ENCODE peak calls at places on chromosomes 4 and X, in eight cellular contexts. One of them, this sample, is unnamed.

GRCh38 chr4:118842055-118842454 is 6.1 kb upstream of the SEC24D start:
- DNase-seq in H9: no peak
- DNase-seq in uterus: no peak
- DNase-seq in cardiac muscle cell: no peak
- DNase-seq in choroid plexus epithelial cell: no peak
- DNase-seq in activated B cell treated with CpG ODN at 0.5 μM for 24 hours: no peak
- DNase-seq in epithelial cell of esophagus: peak
- DNase-seq in esophagus squamous epithelium: no peak
- DNase-seq in this sample: no peak

GRCh38 chr4:111806331-111806730 is 338.9 kb upstream of the FAM241A start:
- DNase-seq in esophagus squamous epithelium: no peak
- DNase-seq in activated B cell treated with CpG ODN at 0.5 μM for 24 hours: no peak
- DNase-seq in cardiac muscle cell: no peak
- DNase-seq in choroid plexus epithelial cell: no peak
- DNase-seq in uterus: no peak
- DNase-seq in H9: peak
- DNase-seq in epithelial cell of esophagus: peak
- DNase-seq in this sample: peak

GRCh38 chr4:90120037-90120436 is 7.2 kb upstream of the CCSER1 start:
- DNase-seq in choroid plexus epithelial cell: no peak
- DNase-seq in H9: no peak
- DNase-seq in cardiac muscle cell: no peak
- DNase-seq in uterus: no peak
- DNase-seq in activated B cell treated with CpG ODN at 0.5 μM for 24 hours: no peak
- DNase-seq in esophagus squamous epithelium: no peak
- DNase-seq in epithelial cell of esophagus: peak
- DNase-seq in this sample: no peak

GRCh38 chrX:53440631-53441517 is 6.7 kb upstream of the HSD17B10 start:
- DNase-seq in esophagus squamous epithelium: peak
- DNase-seq in H9: peak
- DNase-seq in choroid plexus epithelial cell: peak
- DNase-seq in epithelial cell of esophagus: peak
- DNase-seq in uterus: peak
- DNase-seq in cardiac muscle cell: peak
- DNase-seq in activated B cell treated with CpG ODN at 0.5 μM for 24 hours: no peak
- DNase-seq in this sample: peak

GRCh38 chr4:27318740-27319139 is 458.1 kb downstream of the STIM2 start:
- DNase-seq in esophagus squamous epithelium: no peak
- DNase-seq in activated B cell treated with CpG ODN at 0.5 μM for 24 hours: no peak
- DNase-seq in H9: peak
- DNase-seq in cardiac muscle cell: peak
- DNase-seq in epithelial cell of esophagus: peak
- DNase-seq in uterus: no peak
- DNase-seq in choroid plexus epithelial cell: peak
- DNase-seq in this sample: peak

GRCh38 chrX:27555514-27555913 is 34.6 kb upstream of the DCAF8L2 start:
- DNase-seq in H9: no peak
- DNase-seq in cardiac muscle cell: peak
- DNase-seq in uterus: no peak
- DNase-seq in activated B cell treated with CpG ODN at 0.5 μM for 24 hours: no peak
- DNase-seq in choroid plexus epithelial cell: peak
- DNase-seq in esophagus squamous epithelium: no peak
- DNase-seq in epithelial cell of esophagus: peak
- DNase-seq in this sample: peak

GRCh38 chr4:31918891-31919290 is 1198.7 kb downstream of the PCDH7 start:
- DNase-seq in esophagus squamous epithelium: no peak
- DNase-seq in H9: no peak
- DNase-seq in uterus: no peak
- DNase-seq in activated B cell treated with CpG ODN at 0.5 μM for 24 hours: no peak
- DNase-seq in choroid plexus epithelial cell: peak
- DNase-seq in cardiac muscle cell: peak
- DNase-seq in epithelial cell of esophagus: peak
- DNase-seq in this sample: no peak

GRCh38 chrX:135345328-135345645 is 36.0 kb downstream of the ETDC start:
- DNase-seq in cardiac muscle cell: peak
- DNase-seq in activated B cell treated with CpG ODN at 0.5 μM for 24 hours: no peak
- DNase-seq in esophagus squamous epithelium: no peak
- DNase-seq in choroid plexus epithelial cell: peak
- DNase-seq in H9: no peak
- DNase-seq in uterus: peak
- DNase-seq in epithelial cell of esophagus: no peak
- DNase-seq in this sample: peak

GRCh38 chrX:53714580-53715335 is 28.2 kb upstream of the HUWE1 start:
- DNase-seq in choroid plexus epithelial cell: peak
- DNase-seq in cardiac muscle cell: peak
- DNase-seq in H9: no peak
- DNase-seq in uterus: no peak
- DNase-seq in esophagus squamous epithelium: no peak
- DNase-seq in epithelial cell of esophagus: peak
- DNase-seq in activated B cell treated with CpG ODN at 0.5 μM for 24 hours: peak
- DNase-seq in this sample: peak

GRCh38 chrX:40945366-40945713 is 139.9 kb upstream of the USP9X start:
- DNase-seq in choroid plexus epithelial cell: peak
- DNase-seq in cardiac muscle cell: peak
- DNase-seq in H9: no peak
- DNase-seq in epithelial cell of esophagus: peak
- DNase-seq in uterus: peak
- DNase-seq in esophagus squamous epithelium: no peak
- DNase-seq in activated B cell treated with CpG ODN at 0.5 μM for 24 hours: no peak
- DNase-seq in this sample: peak

GRCh38 chr4:79917246-79917645 is 155.8 kb downstream of the ANTXR2 start:
- DNase-seq in esophagus squamous epithelium: no peak
- DNase-seq in uterus: no peak
- DNase-seq in cardiac muscle cell: peak
- DNase-seq in epithelial cell of esophagus: peak
- DNase-seq in activated B cell treated with CpG ODN at 0.5 μM for 24 hours: peak
- DNase-seq in choroid plexus epithelial cell: peak
- DNase-seq in H9: peak
- DNase-seq in this sample: peak

GRCh38 chr4:173357939-173358338 is 12.8 kb upstream of the SAP30 start:
- DNase-seq in activated B cell treated with CpG ODN at 0.5 μM for 24 hours: no peak
- DNase-seq in H9: no peak
- DNase-seq in epithelial cell of esophagus: no peak
- DNase-seq in cardiac muscle cell: no peak
- DNase-seq in choroid plexus epithelial cell: no peak
- DNase-seq in uterus: no peak
- DNase-seq in esophagus squamous epithelium: no peak
- DNase-seq in this sample: no peak

GRCh38 chr4:173365359-173365996 is 5.3 kb upstream of the SAP30 start:
- DNase-seq in cardiac muscle cell: no peak
- DNase-seq in esophagus squamous epithelium: no peak
- DNase-seq in epithelial cell of esophagus: no peak
- DNase-seq in activated B cell treated with CpG ODN at 0.5 μM for 24 hours: no peak
- DNase-seq in H9: no peak
- DNase-seq in choroid plexus epithelial cell: no peak
- DNase-seq in uterus: no peak
- DNase-seq in this sample: no peak

GRCh38 chr4:173362666-173363065 is 8.1 kb upstream of the SAP30 start:
- DNase-seq in uterus: no peak
- DNase-seq in choroid plexus epithelial cell: no peak
- DNase-seq in activated B cell treated with CpG ODN at 0.5 μM for 24 hours: no peak
- DNase-seq in H9: no peak
- DNase-seq in cardiac muscle cell: no peak
- DNase-seq in epithelial cell of esophagus: no peak
- DNase-seq in esophagus squamous epithelium: no peak
- DNase-seq in this sample: no peak

DNA sequence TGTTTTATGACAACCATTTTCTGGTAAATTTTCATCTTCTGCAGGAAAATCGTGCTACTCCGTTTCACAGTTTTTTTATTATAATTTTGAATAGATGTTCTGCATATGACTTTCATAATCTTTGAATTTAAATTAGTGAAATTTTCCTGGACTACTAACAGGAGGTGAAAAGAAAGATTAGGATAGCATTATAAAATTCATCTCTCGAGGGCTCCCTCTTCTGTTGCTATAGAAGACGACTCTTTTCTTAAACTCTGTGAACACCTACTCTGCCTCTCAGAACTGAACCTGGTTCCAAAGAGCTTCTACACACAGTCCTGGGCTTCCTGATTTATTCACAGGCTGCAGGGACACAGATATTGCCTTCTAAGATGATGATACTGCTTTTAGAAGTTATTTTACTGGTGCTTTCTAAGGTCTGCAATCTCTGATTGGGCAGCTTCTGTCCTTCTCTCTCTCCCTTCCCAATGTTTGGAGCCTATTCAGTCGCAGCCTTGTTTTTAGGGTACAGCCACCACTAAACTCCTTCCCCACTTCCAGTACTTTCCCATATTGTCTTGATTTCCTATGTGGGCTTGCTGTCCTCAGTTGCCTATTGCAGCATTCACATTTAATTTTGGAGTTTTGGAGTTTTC is 10.1 kb upstream of the SAP30 start:
- DNase-seq in cardiac muscle cell: peak
- DNase-seq in H9: no peak
- DNase-seq in epithelial cell of esophagus: peak
- DNase-seq in choroid plexus epithelial cell: peak
- DNase-seq in activated B cell treated with CpG ODN at 0.5 μM for 24 hours: no peak
- DNase-seq in uterus: no peak
- DNase-seq in esophagus squamous epithelium: no peak
- DNase-seq in this sample: no peak
- TF ChIP-seq CTCF in cardiac muscle cell: peak
- TF ChIP-seq CTCF in H9: peak
- TF ChIP-seq CTCF in epithelial cell of esophagus: peak
- TF ChIP-seq CTCF in choroid plexus epithelial cell: peak
- TF ChIP-seq CTCF in activated B cell treated with CpG ODN at 0.5 μM for 24 hours: no peak
- TF ChIP-seq CTCF in uterus: no peak
- TF ChIP-seq CTCF in esophagus squamous epithelium: no peak
- TF ChIP-seq CTCF in this sample: peak

GRCh38 chr4:152820073-152820472 is 40.3 kb downstream of the ARFIP1 start:
- DNase-seq in H9: no peak
- DNase-seq in epithelial cell of esophagus: no peak
- DNase-seq in uterus: no peak
- DNase-seq in activated B cell treated with CpG ODN at 0.5 μM for 24 hours: no peak
- DNase-seq in choroid plexus epithelial cell: no peak
- DNase-seq in cardiac muscle cell: no peak
- DNase-seq in esophagus squamous epithelium: no peak
- DNase-seq in this sample: no peak
- TF ChIP-seq CTCF in H9: peak
- TF ChIP-seq CTCF in epithelial cell of esophagus: no peak
- TF ChIP-seq CTCF in uterus: no peak
- TF ChIP-seq CTCF in activated B cell treated with CpG ODN at 0.5 μM for 24 hours: no peak
- TF ChIP-seq CTCF in choroid plexus epithelial cell: peak
- TF ChIP-seq CTCF in cardiac muscle cell: no peak
- TF ChIP-seq CTCF in esophagus squamous epithelium: no peak
- TF ChIP-seq CTCF in this sample: no peak

GRCh38 chr4:138175337-138175794 is 66.8 kb downstream of the SLC7A11 start:
- DNase-seq in activated B cell treated with CpG ODN at 0.5 μM for 24 hours: no peak
- DNase-seq in H9: no peak
- DNase-seq in esophagus squamous epithelium: no peak
- DNase-seq in choroid plexus epithelial cell: peak
- DNase-seq in epithelial cell of esophagus: peak
- DNase-seq in uterus: no peak
- DNase-seq in cardiac muscle cell: peak
- DNase-seq in this sample: no peak
- TF ChIP-seq CTCF in activated B cell treated with CpG ODN at 0.5 μM for 24 hours: no peak
- TF ChIP-seq CTCF in H9: peak
- TF ChIP-seq CTCF in esophagus squamous epithelium: no peak
- TF ChIP-seq CTCF in choroid plexus epithelial cell: peak
- TF ChIP-seq CTCF in epithelial cell of esophagus: peak
- TF ChIP-seq CTCF in uterus: no peak
- TF ChIP-seq CTCF in cardiac muscle cell: peak
- TF ChIP-seq CTCF in this sample: no peak

GRCh38 chrX:1306909-1307625 is 29.5 kb upstream of the IL3RA start:
- DNase-seq in epithelial cell of esophagus: no peak
- DNase-seq in H9: no peak
- DNase-seq in choroid plexus epithelial cell: no peak
- DNase-seq in esophagus squamous epithelium: no peak
- DNase-seq in activated B cell treated with CpG ODN at 0.5 μM for 24 hours: no peak
- DNase-seq in uterus: no peak
- DNase-seq in cardiac muscle cell: peak
- DNase-seq in this sample: no peak
- TF ChIP-seq CTCF in epithelial cell of esophagus: no peak
- TF ChIP-seq CTCF in H9: no peak
- TF ChIP-seq CTCF in choroid plexus epithelial cell: no peak
- TF ChIP-seq CTCF in esophagus squamous epithelium: no peak
- TF ChIP-seq CTCF in activated B cell treated with CpG ODN at 0.5 μM for 24 hours: no peak
- TF ChIP-seq CTCF in uterus: no peak
- TF ChIP-seq CTCF in cardiac muscle cell: no peak
- TF ChIP-seq CTCF in this sample: no peak

GRCh38 chrX:139126493-139126892 is 404.0 kb upstream of the F9 start:
- DNase-seq in uterus: no peak
- DNase-seq in H9: peak
- DNase-seq in choroid plexus epithelial cell: no peak
- DNase-seq in epithelial cell of esophagus: peak
- DNase-seq in cardiac muscle cell: no peak
- DNase-seq in activated B cell treated with CpG ODN at 0.5 μM for 24 hours: no peak
- DNase-seq in esophagus squamous epithelium: no peak
- DNase-seq in this sample: no peak
- TF ChIP-seq CTCF in uterus: peak
- TF ChIP-seq CTCF in H9: peak
- TF ChIP-seq CTCF in choroid plexus epithelial cell: no peak
- TF ChIP-seq CTCF in epithelial cell of esophagus: peak
- TF ChIP-seq CTCF in cardiac muscle cell: no peak
- TF ChIP-seq CTCF in activated B cell treated with CpG ODN at 0.5 μM for 24 hours: no peak
- TF ChIP-seq CTCF in esophagus squamous epithelium: peak
- TF ChIP-seq CTCF in this sample: no peak

GRCh38 chr4:76760214-76760613 is 137.7 kb downstream of the SOWAHB start:
- DNase-seq in choroid plexus epithelial cell: no peak
- DNase-seq in epithelial cell of esophagus: no peak
- DNase-seq in cardiac muscle cell: no peak
- DNase-seq in uterus: no peak
- DNase-seq in esophagus squamous epithelium: no peak
- DNase-seq in activated B cell treated with CpG ODN at 0.5 μM for 24 hours: no peak
- DNase-seq in H9: no peak
- DNase-seq in this sample: no peak
- TF ChIP-seq CTCF in choroid plexus epithelial cell: no peak
- TF ChIP-seq CTCF in epithelial cell of esophagus: no peak
- TF ChIP-seq CTCF in cardiac muscle cell: no peak
- TF ChIP-seq CTCF in uterus: no peak
- TF ChIP-seq CTCF in esophagus squamous epithelium: no peak
- TF ChIP-seq CTCF in activated B cell treated with CpG ODN at 0.5 μM for 24 hours: no peak
- TF ChIP-seq CTCF in H9: no peak
- TF ChIP-seq CTCF in this sample: no peak